ENCODE peak calls at places on chromosomes 13 and 19, in eight cellular contexts. S, V, Z, P, I, A, J and B are unnamed samples.

GRCh38 chr19:6070179-6071102 is 39.9 kb downstream of the RFX2 start:
- DNase-seq in V (no peak), I (no peak), J (no peak), Z (no peak), P (no peak), S (no peak), A (no peak), B (no peak)

GRCh38 chr19:46890423-46891170 is 29.8 kb downstream of the ARHGAP35 start:
- DNase-seq in J (peak), P (no peak), I (peak), A (peak), S (no peak), V (no peak), Z (peak), B (no peak)

GRCh38 chr19:49664171-49665070 is 1.2 kb downstream of the IRF3 start:
- DNase-seq in Z (peak), I (peak), V (peak), A (peak), S (peak), J (peak), P (peak), B (peak)

GRCh38 chr19:28294395-28294794 is 918.6 kb downstream of the UQCRFS1 start:
- DNase-seq in P (no peak), Z (no peak), J (peak), S (no peak), I (peak), V (no peak), A (no peak), B (no peak)

GRCh38 chr19:55253842-55254624 is 4.8 kb downstream of the PPP6R1 start:
- DNase-seq in J (no peak), S (no peak), P (no peak), V (no peak), I (no peak), A (no peak), Z (no peak), B (no peak)

GRCh38 chr19:47430041-47430802 is 10.9 kb upstream of the MEIS3 start:
- DNase-seq in P (no peak), Z (no peak), S (peak), J (peak), A (no peak), I (peak), V (peak), B (no peak)

GRCh38 chr19:41589371-41589770 is 13.4 kb downstream of the CEACAM21 start:
- DNase-seq in S (no peak), J (no peak), Z (no peak), I (no peak), V (no peak), A (no peak), P (no peak), B (no peak)

GRCh38 chr13:84896128-84896527 is 903.1 kb downstream of the SLITRK6 start:
- DNase-seq in Z (peak), I (peak), A (peak), J (peak), S (peak), P (no peak), V (no peak), B (peak)

GRCh38 chr13:104779311-104779710 is 1713.1 kb upstream of the SLC10A2 start:
- DNase-seq in V (no peak), Z (peak), S (no peak), I (peak), P (no peak), A (no peak), J (peak), B (no peak)

GRCh38 chr13:24328145-24328544 is 18.8 kb downstream of the C1QTNF9 start:
- DNase-seq in A (no peak), S (no peak), J (no peak), V (no peak), I (no peak), Z (no peak), P (no peak), B (no peak)

GRCh38 chr13:23671902-23672301 is 101.7 kb downstream of the TNFRSF19 start:
- DNase-seq in V (no peak), S (no peak), P (no peak), Z (peak), J (peak), A (no peak), I (peak), B (no peak)

GRCh38 chr19:48854103-48854502 is 14.3 kb downstream of the PLEKHA4 start:
- DNase-seq in A (no peak), Z (no peak), I (no peak), S (no peak), P (no peak), V (no peak), J (no peak), B (no peak)

GRCh38 chr13:107117327-107118012 is 549.5 kb upstream of the ARGLU1 start:
- DNase-seq in S (no peak), I (peak), V (no peak), J (no peak), A (no peak), P (no peak), Z (no peak), B (no peak)

GRCh38 chr13:32629866-32630265 is 43.6 kb downstream of the PDS5B start:
- DNase-seq in P (no peak), S (no peak), I (no peak), V (no peak), A (no peak), Z (no peak), J (no peak), B (no peak)

GRCh38 chr13:67619346-67619745 is 389.2 kb upstream of the PCDH9 start:
- DNase-seq in J (peak), S (no peak), P (no peak), I (peak), V (no peak), A (no peak), Z (peak), B (no peak)

GRCh38 chr19:50500753-50501151 is 10.2 kb downstream of the JOSD2 start:
- DNase-seq in I (no peak), V (no peak), Z (no peak), S (no peak), J (no peak), P (peak), A (no peak), B (no peak)

GRCh38 chr13:99086149-99086868 is 108.4 kb upstream of the DOCK9 start:
- DNase-seq in I (peak), V (no peak), J (peak), Z (peak), A (peak), P (peak), S (peak), B (peak)

GRCh38 chr13:27053235-27053884 is 118.3 kb downstream of the USP12 start:
- DNase-seq in I (no peak), V (no peak), A (no peak), J (no peak), P (no peak), S (no peak), Z (no peak), B (no peak)

GRCh38 chr13:26185720-26186119 is 36.4 kb downstream of the RNF6 start:
- DNase-seq in V (no peak), J (no peak), I (no peak), S (no peak), P (no peak), Z (no peak), A (no peak), B (no peak)

GRCh38 chr13:113655358-113656014 is 2.5 kb downstream of the ATP4B start:
- DNase-seq in S (no peak), A (no peak), V (peak), I (no peak), P (peak), J (no peak), Z (no peak), B (no peak)

GRCh38 chr13:85709072-85709471 is 90.1 kb downstream of the SLITRK6 start:
- DNase-seq in S (no peak), I (no peak), J (no peak), P (no peak), V (no peak), Z (peak), A (peak), B (no peak)

GRCh38 chr19:36564391-36564790 is 8.7 kb downstream of the ZNF529 start:
- DNase-seq in S (no peak), I (peak), J (no peak), V (no peak), P (no peak), Z (no peak), A (no peak), B (no peak)

GRCh38 chr19:54208784-54209057 is 8.1 kb downstream of the RPS9 start:
- DNase-seq in J (no peak), V (no peak), S (no peak), P (no peak), I (peak), A (peak), Z (peak), B (no peak)

GRCh38 chr19:19514215-19514633 is 1.1 kb downstream of the TSSK6 start:
- DNase-seq in J (peak), V (no peak), Z (no peak), I (peak), A (no peak), P (peak), S (no peak), B (no peak)

GRCh38 chr19:30132312-30133075 is 190.5 kb downstream of the URI1 start:
- DNase-seq in P (no peak), A (no peak), J (no peak), V (no peak), Z (no peak), S (no peak), I (no peak), B (peak)

GRCh38 chr13:113669231-113669870 is 2.3 kb downstream of the GRK1 start:
- DNase-seq in S (no peak), P (peak), V (no peak), A (no peak), I (no peak), J (no peak), Z (no peak), B (no peak)

GRCh38 chr13:23467048-23467931 is 33.8 kb upstream of the SACS start:
- DNase-seq in A (no peak), Z (no peak), I (no peak), S (no peak), J (no peak), V (no peak), P (no peak), B (peak)

GRCh38 chr13:114066956-114067355 is 65.5 kb downstream of the RASA3 start:
- DNase-seq in I (no peak), A (no peak), P (no peak), J (no peak), V (no peak), S (no peak), Z (no peak), B (no peak)

GRCh38 chr13:75938811-75939525 is 302.8 kb downstream of the LMO7 start:
- DNase-seq in V (no peak), I (peak), P (no peak), J (peak), Z (peak), S (no peak), A (no peak), B (no peak)

GRCh38 chr19:42199440-42200115 is 17.9 kb downstream of the DEDD2 start:
- DNase-seq in J (no peak), V (no peak), S (no peak), A (no peak), Z (no peak), P (peak), I (no peak), B (no peak)

GRCh38 chr13:44054525-44054924 is 174.8 kb downstream of the LACC1 start:
- DNase-seq in J (no peak), S (no peak), P (no peak), V (no peak), Z (no peak), A (no peak), I (no peak), B (no peak)

GRCh38 chr19:55115446-55116065 is 1.9 kb downstream of the PPP1R12C start:
- DNase-seq in A (no peak), S (no peak), Z (no peak), V (no peak), J (no peak), P (no peak), I (peak), B (no peak)

GRCh38 chr13:59776924-59777690 is 386.6 kb downstream of the DIAPH3 start:
- DNase-seq in P (no peak), S (no peak), V (no peak), A (no peak), I (peak), Z (peak), J (peak), B (no peak)

GRCh38 chr13:100581504-100581903 is 7.1 kb downstream of the GGACT start:
- DNase-seq in V (no peak), A (no peak), P (no peak), I (no peak), S (no peak), Z (no peak), J (no peak), B (no peak)

GRCh38 chr19:1744822-1745563 is 8.3 kb upstream of the ONECUT3 start:
- DNase-seq in A (no peak), J (no peak), Z (no peak), P (no peak), I (no peak), S (no peak), V (no peak), B (no peak)
- TF ChIP-seq CTCF in A (no peak), J (no peak), Z (no peak), P (no peak), I (no peak), S (no peak), V (no peak), B (no peak)

GRCh38 chr19:9958451-9958850 is 22.1 kb upstream of the OLFM2 start:
- DNase-seq in V (no peak), S (no peak), I (peak), A (no peak), J (peak), Z (no peak), P (no peak), B (no peak)
- TF ChIP-seq CTCF in V (no peak), S (no peak), I (peak), A (no peak), J (no peak), Z (no peak), P (no peak), B (no peak)

GRCh38 chr19:8609210-8610040 is 1.1 kb downstream of the ADAMTS10 start:
- DNase-seq in S (peak), V (peak), J (peak), A (peak), P (peak), Z (no peak), I (peak), B (peak)
- TF ChIP-seq CTCF in S (no peak), V (peak), J (peak), A (no peak), P (peak), Z (no peak), I (peak), B (peak)

DNA sequence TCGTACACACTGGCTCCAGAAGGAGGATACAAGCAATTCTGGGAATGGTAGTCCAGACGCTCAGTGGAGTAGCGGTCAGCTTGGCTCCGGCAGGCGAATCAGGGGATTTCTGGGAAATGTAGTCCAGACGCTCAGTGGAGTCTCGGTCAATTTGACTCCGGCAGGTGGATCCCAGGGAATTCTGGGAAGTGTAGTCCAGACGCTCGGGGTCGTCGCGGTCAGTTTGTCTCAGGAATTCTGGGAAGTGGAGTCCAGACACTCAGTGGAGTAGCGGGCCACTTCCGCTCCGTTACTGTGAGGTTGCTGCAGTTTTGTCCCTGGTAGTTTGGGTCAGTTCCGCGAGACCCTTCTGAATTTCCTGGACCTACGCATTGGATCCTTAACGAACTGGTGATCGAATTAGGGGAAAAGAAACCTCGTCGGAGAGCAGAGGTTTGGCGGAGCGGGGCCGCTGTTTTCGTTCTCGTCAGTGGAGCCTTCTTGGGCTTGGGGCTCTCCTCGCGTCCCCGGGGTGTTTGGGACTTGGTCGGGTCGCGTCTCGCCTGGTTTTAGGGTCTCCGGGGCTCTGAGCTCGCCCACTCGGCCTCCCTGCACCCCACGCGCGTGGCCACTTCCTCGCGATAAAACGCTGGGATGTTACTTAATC is at the start of gene ZNF225:
- DNase-seq in S (peak), P (peak), Z (peak), J (peak), V (peak), I (peak), A (peak), B (peak)
- TF ChIP-seq CTCF in S (no peak), P (peak), Z (no peak), J (no peak), V (no peak), I (no peak), A (no peak), B (no peak)